ENCODE peak calls at places on chromosomes 3 and 15, in four cellular contexts. One of them, this sample, is unnamed. For H3K9me3 and H3K4me1, the result is how much of the 10 kb centered on the place peaks cover.

GRCh38 chr3:157588386-157589060 is 85.3 kb upstream of the VEPH1 start:
- DNase-seq in ascending aorta: no peak
- DNase-seq in CD4-positive, alpha-beta memory T cell: no peak
- DNase-seq in right cardiac atrium: no peak
- DNase-seq in this sample: no peak

GRCh38 chr15:81336568-81336967 is 12.6 kb upstream of the STARD5 start:
- DNase-seq in CD4-positive, alpha-beta memory T cell: peak
- DNase-seq in right cardiac atrium: no peak
- DNase-seq in ascending aorta: no peak
- DNase-seq in this sample: no peak

GRCh38 chr15:69480932-69481331 is 28.3 kb downstream of the RPLP1 start:
- DNase-seq in right cardiac atrium: no peak
- DNase-seq in CD4-positive, alpha-beta memory T cell: no peak
- DNase-seq in ascending aorta: no peak
- DNase-seq in this sample: no peak

GRCh38 chr3:100844063-100844936 is 135.0 kb downstream of the TFG start:
- DNase-seq in right cardiac atrium: no peak
- DNase-seq in ascending aorta: no peak
- DNase-seq in CD4-positive, alpha-beta memory T cell: no peak
- DNase-seq in this sample: no peak

GRCh38 chr3:195226900-195227447 is 44.0 kb downstream of the XXYLT1 start:
- DNase-seq in ascending aorta: no peak
- DNase-seq in right cardiac atrium: no peak
- DNase-seq in CD4-positive, alpha-beta memory T cell: no peak
- DNase-seq in this sample: no peak

GRCh38 chr3:128276577-128277183 is 123.4 kb downstream of the EEFSEC start:
- DNase-seq in right cardiac atrium: no peak
- DNase-seq in ascending aorta: peak
- DNase-seq in CD4-positive, alpha-beta memory T cell: no peak
- DNase-seq in this sample: no peak

GRCh38 chr3:101249512-101249911 is 70.9 kb downstream of the IMPG2 start:
- DNase-seq in ascending aorta: no peak
- DNase-seq in CD4-positive, alpha-beta memory T cell: no peak
- DNase-seq in right cardiac atrium: no peak
- DNase-seq in this sample: no peak

GRCh38 chr3:137866933-137867332 is 102.8 kb downstream of the SOX14 start:
- DNase-seq in ascending aorta: no peak
- DNase-seq in right cardiac atrium: no peak
- DNase-seq in CD4-positive, alpha-beta memory T cell: no peak
- DNase-seq in this sample: no peak

GRCh38 chr15:44532689-44533088 is 4.3 kb upstream of the EIF3J start:
- DNase-seq in right cardiac atrium: no peak
- DNase-seq in ascending aorta: no peak
- DNase-seq in CD4-positive, alpha-beta memory T cell: no peak
- DNase-seq in this sample: no peak

GRCh38 chr15:22780267-22780666 is 6.2 kb upstream of the NIPA1 start:
- DNase-seq in ascending aorta: no peak
- DNase-seq in right cardiac atrium: no peak
- DNase-seq in CD4-positive, alpha-beta memory T cell: no peak
- DNase-seq in this sample: no peak

GRCh38 chr15:40932625-40933519 is 3.7 kb downstream of the DLL4 start:
- DNase-seq in ascending aorta: no peak
- DNase-seq in right cardiac atrium: no peak
- DNase-seq in CD4-positive, alpha-beta memory T cell: no peak
- DNase-seq in this sample: no peak

GRCh38 chr15:89018235-89018634 is 70.0 kb upstream of the ABHD2 start:
- DNase-seq in right cardiac atrium: peak
- DNase-seq in CD4-positive, alpha-beta memory T cell: no peak
- DNase-seq in ascending aorta: peak
- DNase-seq in this sample: no peak

GRCh38 chr3:186283651-186284445 is 78.2 kb downstream of the DGKG start:
- DNase-seq in CD4-positive, alpha-beta memory T cell: no peak
- DNase-seq in ascending aorta: no peak
- DNase-seq in right cardiac atrium: no peak
- DNase-seq in this sample: no peak

GRCh38 chr3:102394517-102394916 is 40.3 kb upstream of the ZPLD1 start:
- DNase-seq in CD4-positive, alpha-beta memory T cell: no peak
- DNase-seq in right cardiac atrium: no peak
- DNase-seq in ascending aorta: no peak
- DNase-seq in this sample: no peak

GRCh38 chr3:18657858-18658820 is 233.0 kb upstream of the SATB1 start:
- DNase-seq in ascending aorta: no peak
- DNase-seq in CD4-positive, alpha-beta memory T cell: no peak
- DNase-seq in right cardiac atrium: no peak
- DNase-seq in this sample: no peak

GRCh38 chr15:51970981-51971352 is 611 bp downstream of the LEO1 start:
- DNase-seq in ascending aorta: no peak
- DNase-seq in CD4-positive, alpha-beta memory T cell: no peak
- DNase-seq in right cardiac atrium: no peak
- DNase-seq in this sample: no peak

GRCh38 chr3:187836848-187837770 is 91.8 kb upstream of the BCL6 start:
- DNase-seq in right cardiac atrium: no peak
- DNase-seq in ascending aorta: no peak
- DNase-seq in CD4-positive, alpha-beta memory T cell: no peak
- DNase-seq in this sample: no peak

GRCh38 chr3:143236226-143236964 is 116.8 kb downstream of the CHST2 start:
- DNase-seq in right cardiac atrium: no peak
- DNase-seq in CD4-positive, alpha-beta memory T cell: no peak
- DNase-seq in ascending aorta: no peak
- DNase-seq in this sample: no peak

GRCh38 chr3:128242818-128243601 is 89.7 kb downstream of the EEFSEC start:
- DNase-seq in ascending aorta: no peak
- DNase-seq in CD4-positive, alpha-beta memory T cell: peak
- DNase-seq in right cardiac atrium: peak
- DNase-seq in this sample: no peak

GRCh38 chr3:196210673-196211556 is at the start of gene ZDHHC19:
- DNase-seq in CD4-positive, alpha-beta memory T cell: no peak
- DNase-seq in ascending aorta: no peak
- DNase-seq in right cardiac atrium: no peak
- DNase-seq in this sample: no peak

GRCh38 chr3:40452876-40453730 is 4.0 kb upstream of the RPL14 start:
- DNase-seq in right cardiac atrium: peak
- DNase-seq in ascending aorta: peak
- DNase-seq in CD4-positive, alpha-beta memory T cell: peak
- DNase-seq in this sample: peak

GRCh38 chr3:72628065-72628464 is 220.2 kb downstream of the SHQ1 start:
- DNase-seq in CD4-positive, alpha-beta memory T cell: no peak
- DNase-seq in ascending aorta: no peak
- DNase-seq in right cardiac atrium: no peak
- DNase-seq in this sample: no peak

GRCh38 chr3:72310028-72310987 is 525.4 kb upstream of the PROK2 start:
- DNase-seq in right cardiac atrium: peak
- DNase-seq in ascending aorta: no peak
- DNase-seq in CD4-positive, alpha-beta memory T cell: peak
- DNase-seq in this sample: no peak

GRCh38 chr3:3615533-3615932 is 183.7 kb upstream of the LRRN1 start:
- DNase-seq in right cardiac atrium: no peak
- DNase-seq in CD4-positive, alpha-beta memory T cell: no peak
- DNase-seq in ascending aorta: no peak
- DNase-seq in this sample: no peak

GRCh38 chr3:34882764-34883163 is 756.6 kb upstream of the ARPP21 start:
- DNase-seq in right cardiac atrium: no peak
- DNase-seq in ascending aorta: no peak
- DNase-seq in CD4-positive, alpha-beta memory T cell: no peak
- DNase-seq in this sample: no peak

GRCh38 chr15:90697180-90697579 is 20.0 kb upstream of the BLM start:
- DNase-seq in ascending aorta: peak
- DNase-seq in CD4-positive, alpha-beta memory T cell: no peak
- DNase-seq in right cardiac atrium: no peak
- DNase-seq in this sample: no peak

GRCh38 chr3:45182915-45183881 is 37.0 kb upstream of the CDCP1 start:
- DNase-seq in CD4-positive, alpha-beta memory T cell: no peak
- DNase-seq in right cardiac atrium: no peak
- DNase-seq in ascending aorta: no peak
- DNase-seq in this sample: no peak

GRCh38 chr3:42706721-42707619 is 4.4 kb upstream of the HHATL start:
- DNase-seq in right cardiac atrium: no peak
- DNase-seq in CD4-positive, alpha-beta memory T cell: no peak
- DNase-seq in ascending aorta: no peak
- DNase-seq in this sample: no peak

DNA sequence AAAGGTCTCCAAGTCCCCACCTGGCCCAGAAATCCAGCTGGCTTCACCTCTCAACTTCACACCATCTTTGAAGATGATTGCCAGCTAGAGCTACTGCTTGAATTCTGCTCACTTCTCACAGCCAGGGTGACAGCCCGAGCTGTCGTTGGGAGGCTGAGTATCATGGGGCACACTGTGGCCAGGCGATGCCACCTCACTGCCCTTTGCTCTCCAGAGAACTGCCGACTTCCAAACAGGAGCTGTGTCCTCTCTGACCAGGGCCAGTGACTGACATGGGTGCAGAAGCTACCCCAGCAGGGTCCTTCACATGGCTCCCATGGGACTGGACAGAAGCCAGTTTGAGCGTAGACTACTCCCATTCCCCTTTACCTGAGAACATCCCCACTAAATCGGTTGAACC is 254.0 kb downstream of the GABRB3 start:
- DNase-seq in right cardiac atrium: no peak
- DNase-seq in ascending aorta: no peak
- DNase-seq in CD4-positive, alpha-beta memory T cell: no peak
- DNase-seq in this sample: no peak
- H3K9me3 ChIP-seq in right cardiac atrium: under half
- H3K9me3 ChIP-seq in ascending aorta: under half
- H3K9me3 ChIP-seq in CD4-positive, alpha-beta memory T cell: under half
- H3K9me3 ChIP-seq in this sample: under half

DNA sequence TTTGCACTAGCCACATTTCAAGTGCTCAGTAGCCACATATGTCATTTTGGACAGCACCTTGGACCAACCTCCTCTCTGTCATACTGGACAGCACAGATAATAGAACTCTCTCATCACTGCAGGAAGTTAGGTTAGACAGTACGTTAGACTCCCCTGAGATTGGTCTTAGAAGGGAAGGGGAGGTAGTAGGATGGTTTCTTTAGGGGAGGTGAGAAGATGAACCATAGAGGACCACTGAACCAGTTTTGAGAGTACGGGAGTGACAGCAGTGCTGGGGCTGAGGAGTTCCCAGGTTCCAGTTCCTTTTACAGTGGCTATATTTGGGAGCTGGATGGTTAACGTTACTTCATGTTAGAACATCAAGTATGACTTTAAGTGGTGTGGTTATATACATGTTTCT is 7.8 kb downstream of the LRCH3 start:
- DNase-seq in CD4-positive, alpha-beta memory T cell: no peak
- DNase-seq in ascending aorta: no peak
- DNase-seq in right cardiac atrium: no peak
- DNase-seq in this sample: no peak
- H3K4me1 ChIP-seq in CD4-positive, alpha-beta memory T cell: half or more
- H3K4me1 ChIP-seq in ascending aorta: under half
- H3K4me1 ChIP-seq in right cardiac atrium: under half
- H3K4me1 ChIP-seq in this sample: half or more

GRCh38 chr3:156273068-156273709 is 152.8 kb downstream of the KCNAB1 start:
- DNase-seq in ascending aorta: no peak
- DNase-seq in right cardiac atrium: no peak
- DNase-seq in CD4-positive, alpha-beta memory T cell: no peak
- DNase-seq in this sample: no peak
- H3K9me3 ChIP-seq in ascending aorta: under half
- H3K9me3 ChIP-seq in right cardiac atrium: under half
- H3K9me3 ChIP-seq in CD4-positive, alpha-beta memory T cell: under half
- H3K9me3 ChIP-seq in this sample: under half

DNA sequence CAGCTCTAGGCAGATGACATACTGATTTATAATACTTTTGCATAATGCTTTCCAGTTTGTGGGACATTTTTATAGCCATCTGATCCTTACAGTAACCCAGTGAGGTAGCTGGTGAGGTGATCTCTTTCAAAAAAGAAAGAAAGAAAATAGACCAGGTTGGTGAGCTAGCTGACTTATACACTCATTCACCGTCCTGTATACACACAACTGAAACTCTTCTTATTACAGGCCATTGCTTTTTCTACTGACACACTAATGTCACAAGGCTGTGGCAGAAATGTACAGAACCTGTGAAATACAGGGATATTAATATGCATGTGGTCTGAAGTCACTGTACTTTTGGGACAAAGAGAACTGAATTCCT is 150.2 kb upstream of the BHLHE40 start:
- DNase-seq in CD4-positive, alpha-beta memory T cell: no peak
- DNase-seq in ascending aorta: no peak
- DNase-seq in right cardiac atrium: no peak
- DNase-seq in this sample: no peak
- H3K4me1 ChIP-seq in CD4-positive, alpha-beta memory T cell: half or more
- H3K4me1 ChIP-seq in ascending aorta: under half
- H3K4me1 ChIP-seq in right cardiac atrium: under half
- H3K4me1 ChIP-seq in this sample: half or more

GRCh38 chr15:20644026-20644425 is 102.4 kb upstream of the GOLGA6L6 start:
- DNase-seq in ascending aorta: no peak
- DNase-seq in CD4-positive, alpha-beta memory T cell: no peak
- DNase-seq in right cardiac atrium: no peak
- DNase-seq in this sample: no peak

GRCh38 chr15:20644896-20645295 is 103.3 kb upstream of the GOLGA6L6 start:
- DNase-seq in ascending aorta: no peak
- DNase-seq in CD4-positive, alpha-beta memory T cell: no peak
- DNase-seq in right cardiac atrium: no peak
- DNase-seq in this sample: no peak

GRCh38 chr15:20642054-20642767 is 100.6 kb upstream of the GOLGA6L6 start:
- DNase-seq in CD4-positive, alpha-beta memory T cell: no peak
- DNase-seq in right cardiac atrium: no peak
- DNase-seq in ascending aorta: no peak
- DNase-seq in this sample: no peak

GRCh38 chr15:20645956-20646355 is 104.4 kb upstream of the GOLGA6L6 start:
- DNase-seq in right cardiac atrium: peak
- DNase-seq in ascending aorta: peak
- DNase-seq in CD4-positive, alpha-beta memory T cell: peak
- DNase-seq in this sample: no peak

DNA sequence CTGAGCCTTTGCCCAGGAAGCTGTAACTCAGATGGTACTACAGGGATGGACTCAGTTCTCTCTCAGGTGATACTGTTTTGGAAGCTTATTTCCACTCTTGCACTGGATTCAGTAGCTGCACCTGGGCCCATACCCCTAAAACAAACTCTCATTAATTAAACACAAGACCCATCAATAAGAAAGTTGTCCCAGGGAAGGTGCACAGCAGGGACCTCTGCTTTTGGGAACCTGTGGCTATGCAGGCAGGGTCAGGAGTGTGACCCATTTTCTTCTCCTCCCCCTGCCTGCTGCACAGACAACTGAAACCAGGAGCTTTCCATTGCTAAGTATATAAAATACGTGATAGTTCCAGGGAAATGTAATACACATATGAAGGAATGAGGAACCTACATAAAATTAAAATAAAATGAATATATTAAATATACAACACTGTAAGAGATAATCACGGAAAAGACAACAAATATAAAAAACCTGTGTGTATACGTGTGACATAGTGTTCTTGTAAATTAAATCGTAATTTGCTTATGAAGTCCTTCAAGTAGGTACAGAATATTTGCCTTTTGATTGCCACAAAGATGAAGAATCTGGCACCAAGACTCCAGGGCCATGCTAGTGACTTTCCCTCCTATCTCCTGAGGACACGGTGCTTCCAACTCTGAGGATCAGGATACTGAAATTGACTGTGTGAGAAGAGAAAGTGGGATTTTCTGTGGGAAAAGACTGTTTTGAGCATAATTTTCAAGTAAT is 101.6 kb upstream of the GOLGA6L6 start:
- DNase-seq in ascending aorta: no peak
- DNase-seq in right cardiac atrium: no peak
- DNase-seq in CD4-positive, alpha-beta memory T cell: no peak
- DNase-seq in this sample: no peak
- H3K9me3 ChIP-seq in ascending aorta: under half
- H3K9me3 ChIP-seq in right cardiac atrium: under half
- H3K9me3 ChIP-seq in CD4-positive, alpha-beta memory T cell: under half
- H3K9me3 ChIP-seq in this sample: under half